ENCODE peak calls at places on chromosomes 12 and 14, in six cellular contexts. One of them, this sample, is unnamed.

GRCh38 chr14:105878554-105878953 is 352.2 kb downstream of the TMEM121 start:
- DNase-seq in breast epithelium: no peak
- DNase-seq in naive thymus-derived CD4-positive, alpha-beta T cell: no peak
- DNase-seq in ovary: no peak
- DNase-seq in fibroblast of lung: no peak
- DNase-seq in mesenchymal stem cell: no peak
- DNase-seq in this sample: no peak

GRCh38 chr12:33596061-33596460 is 156.4 kb upstream of the SYT10 start:
- DNase-seq in breast epithelium: no peak
- DNase-seq in naive thymus-derived CD4-positive, alpha-beta T cell: no peak
- DNase-seq in ovary: no peak
- DNase-seq in fibroblast of lung: peak; percentile 38
- DNase-seq in mesenchymal stem cell: no peak
- DNase-seq in this sample: no peak

GRCh38 chr14:20631821-20632389 is 9.6 kb downstream of the OR6S1 start:
- DNase-seq in breast epithelium: peak; percentile 55
- DNase-seq in naive thymus-derived CD4-positive, alpha-beta T cell: no peak
- DNase-seq in ovary: peak; percentile 78
- DNase-seq in fibroblast of lung: peak; percentile 49
- DNase-seq in mesenchymal stem cell: peak; percentile 69
- DNase-seq in this sample: peak; percentile 72

GRCh38 chr12:131902332-131903241 is 8.2 kb downstream of the ULK1 start:
- DNase-seq in breast epithelium: no peak
- DNase-seq in naive thymus-derived CD4-positive, alpha-beta T cell: no peak
- DNase-seq in ovary: peak; percentile 25
- DNase-seq in fibroblast of lung: no peak
- DNase-seq in mesenchymal stem cell: no peak
- DNase-seq in this sample: no peak

GRCh38 chr14:101491841-101492240 is 69.5 kb upstream of the DIO3 start:
- DNase-seq in breast epithelium: no peak
- DNase-seq in naive thymus-derived CD4-positive, alpha-beta T cell: no peak
- DNase-seq in ovary: peak; percentile 5
- DNase-seq in fibroblast of lung: no peak
- DNase-seq in mesenchymal stem cell: no peak
- DNase-seq in this sample: no peak

GRCh38 chr14:102824832-102825231 is 47.6 kb downstream of the TRAF3 start:
- DNase-seq in breast epithelium: peak; percentile 34
- DNase-seq in naive thymus-derived CD4-positive, alpha-beta T cell: no peak
- DNase-seq in ovary: no peak
- DNase-seq in fibroblast of lung: peak; percentile 81
- DNase-seq in mesenchymal stem cell: peak; percentile 56
- DNase-seq in this sample: peak; percentile 22

GRCh38 chr12:76158518-76159321 is 74.2 kb upstream of the NAP1L1 start:
- DNase-seq in breast epithelium: no peak
- DNase-seq in naive thymus-derived CD4-positive, alpha-beta T cell: peak; percentile 37
- DNase-seq in ovary: no peak
- DNase-seq in fibroblast of lung: peak; percentile 80
- DNase-seq in mesenchymal stem cell: peak; percentile 94
- DNase-seq in this sample: peak; percentile 84

GRCh38 chr12:82832091-82832490 is 145.4 kb downstream of the TMTC2 start:
- DNase-seq in breast epithelium: no peak
- DNase-seq in naive thymus-derived CD4-positive, alpha-beta T cell: no peak
- DNase-seq in ovary: no peak
- DNase-seq in fibroblast of lung: no peak
- DNase-seq in mesenchymal stem cell: no peak
- DNase-seq in this sample: no peak

GRCh38 chr14:101354726-101355125 is 206.6 kb upstream of the DIO3 start:
- DNase-seq in breast epithelium: peak; percentile 16
- DNase-seq in naive thymus-derived CD4-positive, alpha-beta T cell: no peak
- DNase-seq in ovary: no peak
- DNase-seq in fibroblast of lung: no peak
- DNase-seq in mesenchymal stem cell: no peak
- DNase-seq in this sample: no peak

GRCh38 chr14:50532502-50533313 is at the start of gene MAP4K5:
- DNase-seq in breast epithelium: peak; percentile 86
- DNase-seq in naive thymus-derived CD4-positive, alpha-beta T cell: peak; percentile 86
- DNase-seq in ovary: peak; percentile 92
- DNase-seq in fibroblast of lung: peak; percentile 89
- DNase-seq in mesenchymal stem cell: peak; percentile 91
- DNase-seq in this sample: peak; percentile 80

GRCh38 chr12:131735153-131735456 is 24.2 kb downstream of the SFSWAP start:
- DNase-seq in breast epithelium: no peak
- DNase-seq in naive thymus-derived CD4-positive, alpha-beta T cell: no peak
- DNase-seq in ovary: no peak
- DNase-seq in fibroblast of lung: no peak
- DNase-seq in mesenchymal stem cell: no peak
- DNase-seq in this sample: no peak

GRCh38 chr12:67355428-67356385 is 86.5 kb downstream of the CAND1 start:
- DNase-seq in breast epithelium: no peak
- DNase-seq in naive thymus-derived CD4-positive, alpha-beta T cell: peak; percentile 61
- DNase-seq in ovary: no peak
- DNase-seq in fibroblast of lung: peak; percentile 65
- DNase-seq in mesenchymal stem cell: peak; percentile 71
- DNase-seq in this sample: peak; percentile 53

GRCh38 chr14:22781606-22782000 is 15.1 kb downstream of the OXA1L start:
- DNase-seq in breast epithelium: no peak
- DNase-seq in naive thymus-derived CD4-positive, alpha-beta T cell: no peak
- DNase-seq in ovary: no peak
- DNase-seq in fibroblast of lung: peak; percentile 20
- DNase-seq in mesenchymal stem cell: peak; percentile 47
- DNase-seq in this sample: no peak

GRCh38 chr12:63325757-63326156 is 174.8 kb upstream of the AVPR1A start:
- DNase-seq in breast epithelium: no peak
- DNase-seq in naive thymus-derived CD4-positive, alpha-beta T cell: no peak
- DNase-seq in ovary: no peak
- DNase-seq in fibroblast of lung: no peak
- DNase-seq in mesenchymal stem cell: no peak
- DNase-seq in this sample: no peak
- H3K27ac ChIP-seq in breast epithelium: no peak overlapping the region
- H3K27ac ChIP-seq in naive thymus-derived CD4-positive, alpha-beta T cell: no peak overlapping the region
- H3K27ac ChIP-seq in ovary: no peak overlapping the region
- H3K27ac ChIP-seq in fibroblast of lung: no peak overlapping the region
- H3K27ac ChIP-seq in mesenchymal stem cell: no peak overlapping the region
- H3K27ac ChIP-seq in this sample: no peak overlapping the region

GRCh38 chr14:99260116-99260515 is 11.9 kb downstream of the BCL11B start:
- DNase-seq in breast epithelium: no peak
- DNase-seq in naive thymus-derived CD4-positive, alpha-beta T cell: peak; percentile 23
- DNase-seq in ovary: no peak
- DNase-seq in fibroblast of lung: no peak
- DNase-seq in mesenchymal stem cell: no peak
- DNase-seq in this sample: no peak

GRCh38 chr14:99259327-99259726 is 12.7 kb downstream of the BCL11B start:
- DNase-seq in breast epithelium: no peak
- DNase-seq in naive thymus-derived CD4-positive, alpha-beta T cell: peak; percentile 88
- DNase-seq in ovary: no peak
- DNase-seq in fibroblast of lung: no peak
- DNase-seq in mesenchymal stem cell: no peak
- DNase-seq in this sample: no peak

GRCh38 chr14:99258341-99258781 is 13.6 kb downstream of the BCL11B start:
- DNase-seq in breast epithelium: no peak
- DNase-seq in naive thymus-derived CD4-positive, alpha-beta T cell: peak; percentile 20
- DNase-seq in ovary: no peak
- DNase-seq in fibroblast of lung: no peak
- DNase-seq in mesenchymal stem cell: no peak
- DNase-seq in this sample: no peak

GRCh38 chr14:99257673-99258221 is 14.2 kb downstream of the BCL11B start:
- DNase-seq in breast epithelium: no peak
- DNase-seq in naive thymus-derived CD4-positive, alpha-beta T cell: peak; percentile 45
- DNase-seq in ovary: no peak
- DNase-seq in fibroblast of lung: no peak
- DNase-seq in mesenchymal stem cell: no peak
- DNase-seq in this sample: no peak

GRCh38 chr14:99258884-99259283 is 13.1 kb downstream of the BCL11B start:
- DNase-seq in breast epithelium: no peak
- DNase-seq in naive thymus-derived CD4-positive, alpha-beta T cell: peak; percentile 7
- DNase-seq in ovary: no peak
- DNase-seq in fibroblast of lung: no peak
- DNase-seq in mesenchymal stem cell: no peak
- DNase-seq in this sample: no peak
- H3K27me3 ChIP-seq in breast epithelium: peaks cover 28% of the 10 kb centered on the region
- H3K27me3 ChIP-seq in naive thymus-derived CD4-positive, alpha-beta T cell: no peaks in the 10 kb centered on the region
- H3K27me3 ChIP-seq in ovary: no peaks in the 10 kb centered on the region
- H3K27me3 ChIP-seq in fibroblast of lung: no peaks in the 10 kb centered on the region
- H3K27me3 ChIP-seq in mesenchymal stem cell: peaks cover 44% of the 10 kb centered on the region
- H3K27me3 ChIP-seq in this sample: peaks cover 2% of the 10 kb centered on the region

GRCh38 chr14:99549684-99550083 is 54.3 kb downstream of the CCDC85C start:
- DNase-seq in breast epithelium: no peak
- DNase-seq in naive thymus-derived CD4-positive, alpha-beta T cell: no peak
- DNase-seq in ovary: no peak
- DNase-seq in fibroblast of lung: no peak
- DNase-seq in mesenchymal stem cell: no peak
- DNase-seq in this sample: no peak
- H3K27ac ChIP-seq in breast epithelium: no peak overlapping the region
- H3K27ac ChIP-seq in naive thymus-derived CD4-positive, alpha-beta T cell: no peak overlapping the region
- H3K27ac ChIP-seq in ovary: no peak overlapping the region
- H3K27ac ChIP-seq in fibroblast of lung: no peak overlapping the region
- H3K27ac ChIP-seq in mesenchymal stem cell: no peak overlapping the region
- H3K27ac ChIP-seq in this sample: no peak overlapping the region

DNA sequence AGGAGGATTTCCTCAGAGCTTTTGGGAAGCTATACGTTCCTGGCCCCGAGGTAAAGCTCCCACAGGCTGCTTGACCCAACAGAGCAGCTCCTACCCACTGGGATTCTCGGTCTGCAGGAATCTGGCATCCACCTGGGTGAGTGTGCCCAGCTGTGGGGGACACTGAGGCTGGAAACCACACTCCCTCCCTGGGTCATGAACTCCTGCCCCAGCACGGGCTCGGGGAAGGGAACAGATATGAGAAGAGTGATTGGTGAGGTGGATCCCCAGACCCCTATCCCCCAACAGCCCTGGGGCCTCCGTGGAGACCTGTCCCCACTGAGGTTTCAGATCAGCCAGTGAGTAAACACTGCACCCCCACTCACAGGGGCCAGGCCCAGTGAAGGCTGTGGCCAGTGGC is 3.3 kb downstream of the FAIM2 start:
- DNase-seq in breast epithelium: no peak
- DNase-seq in naive thymus-derived CD4-positive, alpha-beta T cell: no peak
- DNase-seq in ovary: no peak
- DNase-seq in fibroblast of lung: no peak
- DNase-seq in mesenchymal stem cell: no peak
- DNase-seq in this sample: no peak
- H3K27me3 ChIP-seq in breast epithelium: peaks cover 5% of the 10 kb centered on the region
- H3K27me3 ChIP-seq in naive thymus-derived CD4-positive, alpha-beta T cell: no peaks in the 10 kb centered on the region
- H3K27me3 ChIP-seq in ovary: no peaks in the 10 kb centered on the region
- H3K27me3 ChIP-seq in fibroblast of lung: peaks cover 16% of the 10 kb centered on the region
- H3K27me3 ChIP-seq in mesenchymal stem cell: peaks cover 86% of the 10 kb centered on the region
- H3K27me3 ChIP-seq in this sample: peaks cover 1% of the 10 kb centered on the region

GRCh38 chr12:65953621-65954020 is 129.3 kb downstream of the HMGA2 start:
- DNase-seq in breast epithelium: no peak
- DNase-seq in naive thymus-derived CD4-positive, alpha-beta T cell: no peak
- DNase-seq in ovary: no peak
- DNase-seq in fibroblast of lung: peak; percentile 40
- DNase-seq in mesenchymal stem cell: peak; percentile 49
- DNase-seq in this sample: no peak
- H3K27ac ChIP-seq in breast epithelium: no peak overlapping the region
- H3K27ac ChIP-seq in naive thymus-derived CD4-positive, alpha-beta T cell: no peak overlapping the region
- H3K27ac ChIP-seq in ovary: no peak overlapping the region
- H3K27ac ChIP-seq in fibroblast of lung: peak overlapping the region; percentile 37
- H3K27ac ChIP-seq in mesenchymal stem cell: peak overlapping the region; percentile 47
- H3K27ac ChIP-seq in this sample: peak overlapping the region; percentile 83

GRCh38 chr12:94145231-94145979 is 3.0 kb upstream of the PLXNC1 start:
- DNase-seq in breast epithelium: no peak
- DNase-seq in naive thymus-derived CD4-positive, alpha-beta T cell: no peak
- DNase-seq in ovary: peak; percentile 45
- DNase-seq in fibroblast of lung: peak; percentile 29
- DNase-seq in mesenchymal stem cell: peak; percentile 30
- DNase-seq in this sample: peak; percentile 14

GRCh38 chr12:94148841-94149780 is 734 bp downstream of the PLXNC1 start:
- DNase-seq in breast epithelium: no peak
- DNase-seq in naive thymus-derived CD4-positive, alpha-beta T cell: peak; percentile 40
- DNase-seq in ovary: peak; percentile 70
- DNase-seq in fibroblast of lung: peak; percentile 41
- DNase-seq in mesenchymal stem cell: peak; percentile 60
- DNase-seq in this sample: peak; percentile 16

GRCh38 chr12:94146166-94146565 is 2.2 kb upstream of the PLXNC1 start:
- DNase-seq in breast epithelium: no peak
- DNase-seq in naive thymus-derived CD4-positive, alpha-beta T cell: no peak
- DNase-seq in ovary: no peak
- DNase-seq in fibroblast of lung: no peak
- DNase-seq in mesenchymal stem cell: no peak
- DNase-seq in this sample: no peak

GRCh38 chr12:94147991-94148840 is at the start of gene PLXNC1:
- DNase-seq in breast epithelium: no peak
- DNase-seq in naive thymus-derived CD4-positive, alpha-beta T cell: peak; percentile 77
- DNase-seq in ovary: peak; percentile 66
- DNase-seq in fibroblast of lung: peak; percentile 60
- DNase-seq in mesenchymal stem cell: peak; percentile 46
- DNase-seq in this sample: no peak

DNA sequence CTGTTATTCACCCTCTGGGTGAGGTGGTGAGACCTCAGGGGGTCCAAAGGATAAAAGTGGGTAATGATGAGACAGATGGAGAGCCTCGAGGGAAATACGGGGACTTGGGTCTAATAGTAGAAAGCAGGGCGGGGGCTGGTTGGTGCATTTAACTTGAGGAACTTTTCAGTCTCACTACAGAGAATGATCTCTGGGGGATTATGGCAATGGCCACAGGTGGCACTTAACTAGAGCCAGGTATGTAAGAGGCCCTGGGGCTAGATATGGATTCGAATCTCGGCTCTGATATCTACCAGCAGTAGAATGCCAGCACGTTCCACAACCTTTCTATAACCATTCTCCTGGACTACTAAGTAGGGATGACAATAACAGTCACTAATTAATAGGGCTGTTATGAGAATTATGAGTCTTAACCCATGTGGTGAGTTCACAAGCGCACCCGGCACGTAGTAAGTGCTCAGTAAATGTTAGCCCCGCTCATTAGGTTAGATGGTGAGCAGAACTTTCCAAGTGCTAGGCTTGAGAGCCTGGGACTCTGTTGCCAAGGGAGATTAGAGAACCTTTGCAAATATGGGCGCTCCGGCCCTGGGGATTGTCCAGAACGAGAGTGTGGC is 893 bp upstream of the PLXNC1 start:
- DNase-seq in breast epithelium: no peak
- DNase-seq in naive thymus-derived CD4-positive, alpha-beta T cell: no peak
- DNase-seq in ovary: no peak
- DNase-seq in fibroblast of lung: no peak
- DNase-seq in mesenchymal stem cell: no peak
- DNase-seq in this sample: no peak
- H3K27me3 ChIP-seq in breast epithelium: peaks cover 17% of the 10 kb centered on the region
- H3K27me3 ChIP-seq in naive thymus-derived CD4-positive, alpha-beta T cell: no peaks in the 10 kb centered on the region
- H3K27me3 ChIP-seq in ovary: no peaks in the 10 kb centered on the region
- H3K27me3 ChIP-seq in fibroblast of lung: peaks cover 72% of the 10 kb centered on the region
- H3K27me3 ChIP-seq in mesenchymal stem cell: peaks cover 58% of the 10 kb centered on the region
- H3K27me3 ChIP-seq in this sample: peaks cover 41% of the 10 kb centered on the region

GRCh38 chr12:50120521-50120920 is 8.5 kb downstream of the COX14 start:
- DNase-seq in breast epithelium: no peak
- DNase-seq in naive thymus-derived CD4-positive, alpha-beta T cell: no peak
- DNase-seq in ovary: no peak
- DNase-seq in fibroblast of lung: no peak
- DNase-seq in mesenchymal stem cell: no peak
- DNase-seq in this sample: no peak
- H3K27ac ChIP-seq in breast epithelium: no peak overlapping the region
- H3K27ac ChIP-seq in naive thymus-derived CD4-positive, alpha-beta T cell: no peak overlapping the region
- H3K27ac ChIP-seq in ovary: no peak overlapping the region
- H3K27ac ChIP-seq in fibroblast of lung: no peak overlapping the region
- H3K27ac ChIP-seq in mesenchymal stem cell: no peak overlapping the region
- H3K27ac ChIP-seq in this sample: no peak overlapping the region

DNA sequence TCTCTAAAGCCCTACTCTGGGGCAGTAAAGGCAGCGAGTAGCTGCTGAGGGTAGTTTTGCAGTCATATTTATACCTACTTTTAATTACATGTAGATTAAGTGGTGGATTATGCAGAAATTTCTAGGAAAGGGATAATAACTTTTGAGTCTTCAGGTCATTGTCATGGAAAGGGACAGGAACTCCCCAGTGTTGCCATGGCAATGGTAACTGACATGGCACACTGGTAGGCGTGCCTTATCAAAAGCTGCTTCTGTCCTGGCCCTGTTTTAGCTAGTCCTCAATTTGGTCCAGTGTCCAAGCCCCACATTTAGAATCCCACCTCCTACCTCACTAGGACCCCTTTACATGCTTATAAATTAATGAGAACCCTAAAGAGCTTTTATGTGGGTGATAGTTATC is 303.1 kb downstream of the VRK1 start:
- DNase-seq in breast epithelium: no peak
- DNase-seq in naive thymus-derived CD4-positive, alpha-beta T cell: no peak
- DNase-seq in ovary: no peak
- DNase-seq in fibroblast of lung: no peak
- DNase-seq in mesenchymal stem cell: no peak
- DNase-seq in this sample: no peak
- H3K27me3 ChIP-seq in breast epithelium: peaks cover 4% of the 10 kb centered on the region
- H3K27me3 ChIP-seq in naive thymus-derived CD4-positive, alpha-beta T cell: no peaks in the 10 kb centered on the region
- H3K27me3 ChIP-seq in ovary: no peaks in the 10 kb centered on the region
- H3K27me3 ChIP-seq in fibroblast of lung: no peaks in the 10 kb centered on the region
- H3K27me3 ChIP-seq in mesenchymal stem cell: no peaks in the 10 kb centered on the region
- H3K27me3 ChIP-seq in this sample: no peaks in the 10 kb centered on the region

This sample was measured in brain microvascular endothelial cell.